ENCODE peak calls at places on chromosomes 5 and 9, in eight cellular contexts. One of them, this sample, is unnamed.
A peak's percentile ranks its signal among the peaks of the same experiment; 100 is the strongest.

GRCh38 chr9:91192379-91192775 is 169.3 kb downstream of the AUH start:
- DNase-seq in activated CD4-positive, alpha-beta T cell treated with anti-CD3 and anti-CD28 coated beads, Interleukin-2, amount 50 U/mL, for 48 hours: peak; percentile 55
- DNase-seq in anterior cingulate cortex: no peak
- DNase-seq in NB4: no peak
- DNase-seq in osteoblast: no peak
- DNase-seq in stimulated activated CD4-positive, alpha-beta T cell treated with anti-CD3 and anti-CD28 coated beads, Interleukin-2, amount 100 ng/mL, for 4 hours: no peak
- DNase-seq in CD4-positive, alpha-beta memory T cell: no peak
- DNase-seq in nephron progenitor cell: no peak
- DNase-seq in this sample: no peak

GRCh38 chr5:102583663-102584062 is 84.9 kb upstream of the SLCO6A1 start:
- DNase-seq in CD4-positive, alpha-beta memory T cell: no peak
- DNase-seq in activated CD4-positive, alpha-beta T cell treated with anti-CD3 and anti-CD28 coated beads, Interleukin-2, amount 50 U/mL, for 48 hours: no peak
- DNase-seq in stimulated activated CD4-positive, alpha-beta T cell treated with anti-CD3 and anti-CD28 coated beads, Interleukin-2, amount 100 ng/mL, for 4 hours: no peak
- DNase-seq in anterior cingulate cortex: no peak
- DNase-seq in osteoblast: no peak
- DNase-seq in nephron progenitor cell: no peak
- DNase-seq in NB4: peak; percentile 8
- DNase-seq in this sample: no peak

GRCh38 chr9:130707225-130707976 is 13.8 kb downstream of the EXOSC2 start:
- DNase-seq in anterior cingulate cortex: peak; percentile 17
- DNase-seq in NB4: peak; percentile 77
- DNase-seq in activated CD4-positive, alpha-beta T cell treated with anti-CD3 and anti-CD28 coated beads, Interleukin-2, amount 50 U/mL, for 48 hours: peak; percentile 77
- DNase-seq in stimulated activated CD4-positive, alpha-beta T cell treated with anti-CD3 and anti-CD28 coated beads, Interleukin-2, amount 100 ng/mL, for 4 hours: peak; percentile 60
- DNase-seq in nephron progenitor cell: peak; percentile 79
- DNase-seq in osteoblast: peak; percentile 76
- DNase-seq in CD4-positive, alpha-beta memory T cell: peak; percentile 67
- DNase-seq in this sample: no peak

GRCh38 chr9:97749928-97750327 is 52.8 kb upstream of the XPA start:
- DNase-seq in stimulated activated CD4-positive, alpha-beta T cell treated with anti-CD3 and anti-CD28 coated beads, Interleukin-2, amount 100 ng/mL, for 4 hours: no peak
- DNase-seq in nephron progenitor cell: no peak
- DNase-seq in CD4-positive, alpha-beta memory T cell: no peak
- DNase-seq in anterior cingulate cortex: no peak
- DNase-seq in activated CD4-positive, alpha-beta T cell treated with anti-CD3 and anti-CD28 coated beads, Interleukin-2, amount 50 U/mL, for 48 hours: no peak
- DNase-seq in osteoblast: no peak
- DNase-seq in NB4: no peak
- DNase-seq in this sample: no peak

GRCh38 chr9:114347675-114348074 is 18.0 kb downstream of the ORM2 start:
- DNase-seq in CD4-positive, alpha-beta memory T cell: no peak
- DNase-seq in anterior cingulate cortex: peak; percentile 48
- DNase-seq in stimulated activated CD4-positive, alpha-beta T cell treated with anti-CD3 and anti-CD28 coated beads, Interleukin-2, amount 100 ng/mL, for 4 hours: no peak
- DNase-seq in nephron progenitor cell: no peak
- DNase-seq in NB4: no peak
- DNase-seq in osteoblast: no peak
- DNase-seq in activated CD4-positive, alpha-beta T cell treated with anti-CD3 and anti-CD28 coated beads, Interleukin-2, amount 50 U/mL, for 48 hours: no peak
- DNase-seq in this sample: no peak

GRCh38 chr9:4501147-4501507 is 10.9 kb downstream of the SLC1A1 start:
- DNase-seq in stimulated activated CD4-positive, alpha-beta T cell treated with anti-CD3 and anti-CD28 coated beads, Interleukin-2, amount 100 ng/mL, for 4 hours: no peak
- DNase-seq in nephron progenitor cell: no peak
- DNase-seq in anterior cingulate cortex: no peak
- DNase-seq in CD4-positive, alpha-beta memory T cell: no peak
- DNase-seq in activated CD4-positive, alpha-beta T cell treated with anti-CD3 and anti-CD28 coated beads, Interleukin-2, amount 50 U/mL, for 48 hours: no peak
- DNase-seq in osteoblast: no peak
- DNase-seq in NB4: no peak
- DNase-seq in this sample: no peak

GRCh38 chr9:6106576-6107339 is 91.3 kb upstream of the RANBP6 start:
- DNase-seq in anterior cingulate cortex: peak; percentile 35
- DNase-seq in activated CD4-positive, alpha-beta T cell treated with anti-CD3 and anti-CD28 coated beads, Interleukin-2, amount 50 U/mL, for 48 hours: no peak
- DNase-seq in osteoblast: peak; percentile 69
- DNase-seq in stimulated activated CD4-positive, alpha-beta T cell treated with anti-CD3 and anti-CD28 coated beads, Interleukin-2, amount 100 ng/mL, for 4 hours: no peak
- DNase-seq in nephron progenitor cell: peak; percentile 7
- DNase-seq in NB4: peak; percentile 93
- DNase-seq in CD4-positive, alpha-beta memory T cell: no peak
- DNase-seq in this sample: no peak

GRCh38 chr5:148471379-148471778 is 87.6 kb downstream of the FBXO38 start:
- DNase-seq in nephron progenitor cell: no peak
- DNase-seq in CD4-positive, alpha-beta memory T cell: no peak
- DNase-seq in osteoblast: peak; percentile 35
- DNase-seq in stimulated activated CD4-positive, alpha-beta T cell treated with anti-CD3 and anti-CD28 coated beads, Interleukin-2, amount 100 ng/mL, for 4 hours: no peak
- DNase-seq in anterior cingulate cortex: no peak
- DNase-seq in NB4: no peak
- DNase-seq in activated CD4-positive, alpha-beta T cell treated with anti-CD3 and anti-CD28 coated beads, Interleukin-2, amount 50 U/mL, for 48 hours: no peak
- DNase-seq in this sample: no peak

GRCh38 chr5:3634061-3634460 is 38.4 kb downstream of the IRX1 start:
- DNase-seq in CD4-positive, alpha-beta memory T cell: no peak
- DNase-seq in stimulated activated CD4-positive, alpha-beta T cell treated with anti-CD3 and anti-CD28 coated beads, Interleukin-2, amount 100 ng/mL, for 4 hours: no peak
- DNase-seq in activated CD4-positive, alpha-beta T cell treated with anti-CD3 and anti-CD28 coated beads, Interleukin-2, amount 50 U/mL, for 48 hours: no peak
- DNase-seq in nephron progenitor cell: no peak
- DNase-seq in NB4: no peak
- DNase-seq in anterior cingulate cortex: no peak
- DNase-seq in osteoblast: no peak
- DNase-seq in this sample: no peak

GRCh38 chr5:84088996-84089395 is 295.7 kb downstream of the EDIL3 start:
- DNase-seq in stimulated activated CD4-positive, alpha-beta T cell treated with anti-CD3 and anti-CD28 coated beads, Interleukin-2, amount 100 ng/mL, for 4 hours: no peak
- DNase-seq in anterior cingulate cortex: no peak
- DNase-seq in CD4-positive, alpha-beta memory T cell: no peak
- DNase-seq in nephron progenitor cell: no peak
- DNase-seq in activated CD4-positive, alpha-beta T cell treated with anti-CD3 and anti-CD28 coated beads, Interleukin-2, amount 50 U/mL, for 48 hours: no peak
- DNase-seq in osteoblast: peak; percentile 37
- DNase-seq in NB4: peak; percentile 37
- DNase-seq in this sample: peak; percentile 28

GRCh38 chr5:177005619-177006264 is 837 bp downstream of the UIMC1 start:
- DNase-seq in NB4: peak; percentile 78
- DNase-seq in osteoblast: peak; percentile 87
- DNase-seq in stimulated activated CD4-positive, alpha-beta T cell treated with anti-CD3 and anti-CD28 coated beads, Interleukin-2, amount 100 ng/mL, for 4 hours: peak; percentile 62
- DNase-seq in anterior cingulate cortex: peak; percentile 67
- DNase-seq in activated CD4-positive, alpha-beta T cell treated with anti-CD3 and anti-CD28 coated beads, Interleukin-2, amount 50 U/mL, for 48 hours: peak; percentile 79
- DNase-seq in CD4-positive, alpha-beta memory T cell: peak; percentile 55
- DNase-seq in nephron progenitor cell: peak; percentile 72
- DNase-seq in this sample: peak; percentile 68

GRCh38 chr5:55231476-55232193 is 1.8 kb downstream of the CCNO start:
- DNase-seq in CD4-positive, alpha-beta memory T cell: peak; percentile 26
- DNase-seq in nephron progenitor cell: peak; percentile 59
- DNase-seq in anterior cingulate cortex: no peak
- DNase-seq in NB4: peak; percentile 65
- DNase-seq in osteoblast: peak; percentile 68
- DNase-seq in activated CD4-positive, alpha-beta T cell treated with anti-CD3 and anti-CD28 coated beads, Interleukin-2, amount 50 U/mL, for 48 hours: no peak
- DNase-seq in stimulated activated CD4-positive, alpha-beta T cell treated with anti-CD3 and anti-CD28 coated beads, Interleukin-2, amount 100 ng/mL, for 4 hours: no peak
- DNase-seq in this sample: no peak

GRCh38 chr9:135565636-135566035 is 4.1 kb downstream of the PAEP start:
- DNase-seq in activated CD4-positive, alpha-beta T cell treated with anti-CD3 and anti-CD28 coated beads, Interleukin-2, amount 50 U/mL, for 48 hours: no peak
- DNase-seq in osteoblast: no peak
- DNase-seq in CD4-positive, alpha-beta memory T cell: no peak
- DNase-seq in nephron progenitor cell: no peak
- DNase-seq in anterior cingulate cortex: no peak
- DNase-seq in stimulated activated CD4-positive, alpha-beta T cell treated with anti-CD3 and anti-CD28 coated beads, Interleukin-2, amount 100 ng/mL, for 4 hours: no peak
- DNase-seq in NB4: no peak
- DNase-seq in this sample: no peak

GRCh38 chr5:138869763-138870500 is 5.2 kb downstream of the LRRTM2 start:
- DNase-seq in osteoblast: no peak
- DNase-seq in nephron progenitor cell: no peak
- DNase-seq in activated CD4-positive, alpha-beta T cell treated with anti-CD3 and anti-CD28 coated beads, Interleukin-2, amount 50 U/mL, for 48 hours: peak; percentile 7
- DNase-seq in stimulated activated CD4-positive, alpha-beta T cell treated with anti-CD3 and anti-CD28 coated beads, Interleukin-2, amount 100 ng/mL, for 4 hours: no peak
- DNase-seq in NB4: no peak
- DNase-seq in anterior cingulate cortex: no peak
- DNase-seq in CD4-positive, alpha-beta memory T cell: no peak
- DNase-seq in this sample: no peak

GRCh38 chr9:112443200-112443599 is 43.4 kb upstream of the KIAA1958 start:
- DNase-seq in anterior cingulate cortex: no peak
- DNase-seq in activated CD4-positive, alpha-beta T cell treated with anti-CD3 and anti-CD28 coated beads, Interleukin-2, amount 50 U/mL, for 48 hours: peak; percentile 11
- DNase-seq in osteoblast: no peak
- DNase-seq in nephron progenitor cell: no peak
- DNase-seq in CD4-positive, alpha-beta memory T cell: peak; percentile 14
- DNase-seq in NB4: peak; percentile 33
- DNase-seq in stimulated activated CD4-positive, alpha-beta T cell treated with anti-CD3 and anti-CD28 coated beads, Interleukin-2, amount 100 ng/mL, for 4 hours: no peak
- DNase-seq in this sample: no peak

GRCh38 chr5:1847611-1848010 is 35.1 kb downstream of the IRX4 start:
- DNase-seq in anterior cingulate cortex: no peak
- DNase-seq in stimulated activated CD4-positive, alpha-beta T cell treated with anti-CD3 and anti-CD28 coated beads, Interleukin-2, amount 100 ng/mL, for 4 hours: no peak
- DNase-seq in activated CD4-positive, alpha-beta T cell treated with anti-CD3 and anti-CD28 coated beads, Interleukin-2, amount 50 U/mL, for 48 hours: no peak
- DNase-seq in nephron progenitor cell: no peak
- DNase-seq in CD4-positive, alpha-beta memory T cell: no peak
- DNase-seq in osteoblast: no peak
- DNase-seq in NB4: no peak
- DNase-seq in this sample: no peak

GRCh38 chr9:15622596-15622995 is 69.8 kb downstream of the CCDC171 start:
- DNase-seq in osteoblast: no peak
- DNase-seq in anterior cingulate cortex: no peak
- DNase-seq in activated CD4-positive, alpha-beta T cell treated with anti-CD3 and anti-CD28 coated beads, Interleukin-2, amount 50 U/mL, for 48 hours: no peak
- DNase-seq in NB4: peak; percentile 38
- DNase-seq in CD4-positive, alpha-beta memory T cell: no peak
- DNase-seq in nephron progenitor cell: no peak
- DNase-seq in stimulated activated CD4-positive, alpha-beta T cell treated with anti-CD3 and anti-CD28 coated beads, Interleukin-2, amount 100 ng/mL, for 4 hours: no peak
- DNase-seq in this sample: no peak

GRCh38 chr9:107153336-107153735 is 129.7 kb upstream of the RAD23B start:
- DNase-seq in CD4-positive, alpha-beta memory T cell: no peak
- DNase-seq in activated CD4-positive, alpha-beta T cell treated with anti-CD3 and anti-CD28 coated beads, Interleukin-2, amount 50 U/mL, for 48 hours: no peak
- DNase-seq in stimulated activated CD4-positive, alpha-beta T cell treated with anti-CD3 and anti-CD28 coated beads, Interleukin-2, amount 100 ng/mL, for 4 hours: no peak
- DNase-seq in nephron progenitor cell: no peak
- DNase-seq in osteoblast: no peak
- DNase-seq in anterior cingulate cortex: no peak
- DNase-seq in NB4: no peak
- DNase-seq in this sample: no peak

GRCh38 chr5:71957431-71957934 is 149.8 kb upstream of the MAP1B start:
- DNase-seq in anterior cingulate cortex: no peak
- DNase-seq in osteoblast: no peak
- DNase-seq in stimulated activated CD4-positive, alpha-beta T cell treated with anti-CD3 and anti-CD28 coated beads, Interleukin-2, amount 100 ng/mL, for 4 hours: no peak
- DNase-seq in activated CD4-positive, alpha-beta T cell treated with anti-CD3 and anti-CD28 coated beads, Interleukin-2, amount 50 U/mL, for 48 hours: no peak
- DNase-seq in NB4: no peak
- DNase-seq in nephron progenitor cell: no peak
- DNase-seq in CD4-positive, alpha-beta memory T cell: no peak
- DNase-seq in this sample: no peak

GRCh38 chr5:152262667-152263066 is 142.4 kb downstream of the NMUR2 start:
- DNase-seq in nephron progenitor cell: no peak
- DNase-seq in NB4: no peak
- DNase-seq in activated CD4-positive, alpha-beta T cell treated with anti-CD3 and anti-CD28 coated beads, Interleukin-2, amount 50 U/mL, for 48 hours: no peak
- DNase-seq in anterior cingulate cortex: no peak
- DNase-seq in osteoblast: no peak
- DNase-seq in stimulated activated CD4-positive, alpha-beta T cell treated with anti-CD3 and anti-CD28 coated beads, Interleukin-2, amount 100 ng/mL, for 4 hours: no peak
- DNase-seq in CD4-positive, alpha-beta memory T cell: no peak
- DNase-seq in this sample: no peak

This sample was measured in NCI-H226.